ENCODE peak calls at places on chromosomes 16 and 17, in eight cellular contexts. D, J, R, M, S, K, C and Z are unnamed samples.
A peak's percentile ranks its signal among the peaks of the same experiment; 100 is the strongest.

GRCh38 chr17:45734598-45734997 is 49.5 kb upstream of the CRHR1 start:
- DNase-seq in D (no peak), J (no peak), R (no peak), M (no peak), S (no peak), K (no peak), C (no peak), Z (no peak)

GRCh38 chr16:20306401-20306800 is 20.9 kb downstream of the GP2 start:
- DNase-seq in D (no peak), J (no peak), R (no peak), M (no peak), S (no peak), K (no peak), C (no peak), Z (no peak)

GRCh38 chr17:47896672-47897490 is 845 bp downstream of the SP2 start:
- DNase-seq in D (no peak), J (no peak), R (no peak), M (no peak), S (no peak), K (no peak), C (no peak), Z (peak; percentile 7)

GRCh38 chr16:17538942-17539341 is 68.2 kb upstream of the XYLT1 start:
- DNase-seq in D (no peak), J (no peak), R (no peak), M (no peak), S (no peak), K (no peak), C (peak; percentile 39), Z (peak; percentile 72)

GRCh38 chr16:35386619-35387018 is 1927.2 kb downstream of the TP53TG3F start:
- DNase-seq in D (no peak), J (no peak), R (no peak), M (no peak), S (no peak), K (no peak), C (no peak), Z (no peak)

GRCh38 chr16:12002447-12003006 is 26.0 kb downstream of the SNX29 start:
- DNase-seq in D (no peak), J (no peak), R (no peak), M (no peak), S (no peak), K (no peak), C (no peak), Z (peak; percentile 75)

GRCh38 chr17:65627892-65628622 is 66.6 kb upstream of the AXIN2 start:
- DNase-seq in D (no peak), J (no peak), R (peak; percentile 74), M (no peak), S (peak; percentile 20), K (no peak), C (peak; percentile 81), Z (peak; percentile 92)

GRCh38 chr16:89012622-89012995 is 35.6 kb upstream of the CBFA2T3 start:
- DNase-seq in D (no peak), J (no peak), R (no peak), M (no peak), S (no peak), K (no peak), C (no peak), Z (no peak)

GRCh38 chr17:42684929-42685556 is 2.7 kb downstream of the CNTNAP1 start:
- DNase-seq in D (no peak), J (no peak), R (no peak), M (no peak), S (no peak), K (no peak), C (no peak), Z (no peak)

GRCh38 chr17:16456770-16457316 is 35.1 kb downstream of the LRRC75A start:
- DNase-seq in D (no peak), J (no peak), R (no peak), M (no peak), S (no peak), K (no peak), C (no peak), Z (no peak)

GRCh38 chr17:19021622-19022083 is 17.1 kb upstream of the FAM83G start:
- DNase-seq in D (no peak), J (no peak), R (no peak), M (peak; percentile 21), S (no peak), K (peak; percentile 28), C (no peak), Z (no peak)

GRCh38 chr17:37826497-37827115 is 81.7 kb upstream of the HNF1B start:
- DNase-seq in D (no peak), J (no peak), R (no peak), M (no peak), S (no peak), K (no peak), C (no peak), Z (no peak)

GRCh38 chr17:62033317-62033716 is 31.8 kb downstream of the MED13 start:
- DNase-seq in D (no peak), J (no peak), R (no peak), M (no peak), S (no peak), K (no peak), C (no peak), Z (no peak)

GRCh38 chr16:58511933-58512815 is 3.1 kb upstream of the SETD6 start:
- DNase-seq in D (no peak), J (peak; percentile 80), R (peak; percentile 26), M (peak; percentile 81), S (peak; percentile 38), K (peak; percentile 84), C (peak; percentile 47), Z (peak; percentile 55)

GRCh38 chr17:83061586-83061985 is 17.8 kb upstream of the METRNL start:
- DNase-seq in D (no peak), J (no peak), R (no peak), M (no peak), S (no peak), K (no peak), C (no peak), Z (no peak)

GRCh38 chr17:48617515-48618365 is 2.6 kb upstream of the HOXB8 start:
- DNase-seq in D (no peak), J (no peak), R (no peak), M (no peak), S (peak; percentile 29), K (no peak), C (no peak), Z (no peak)

GRCh38 chr17:75454193-75454592 is 2.2 kb upstream of the TMEM94 start:
- DNase-seq in D (no peak), J (no peak), R (peak; percentile 83), M (no peak), S (peak; percentile 31), K (no peak), C (no peak), Z (no peak)

GRCh38 chr17:72049914-72050313 is 70.9 kb upstream of the SOX9 start:
- DNase-seq in D (no peak), J (no peak), R (no peak), M (no peak), S (peak; percentile 23), K (no peak), C (no peak), Z (no peak)

GRCh38 chr17:69639096-69639495 is 224.6 kb downstream of the MAP2K6 start:
- DNase-seq in D (no peak), J (no peak), R (no peak), M (no peak), S (peak; percentile 2), K (no peak), C (no peak), Z (no peak)

GRCh38 chr16:21076186-21076883 is 74.3 kb downstream of the DNAH3 start:
- DNase-seq in D (no peak), J (no peak), R (no peak), M (no peak), S (no peak), K (no peak), C (no peak), Z (no peak)

GRCh38 chr16:65572156-65572555 is 450.3 kb upstream of the CDH11 start:
- DNase-seq in D (no peak), J (no peak), R (peak; percentile 74), M (no peak), S (peak; percentile 62), K (no peak), C (peak; percentile 58), Z (peak; percentile 88)

GRCh38 chr17:27333410-27333980 is 39.6 kb downstream of the WSB1 start:
- DNase-seq in D (no peak), J (no peak), R (no peak), M (no peak), S (no peak), K (no peak), C (no peak), Z (no peak)

GRCh38 chr17:29956225-29956624 is 14.8 kb downstream of the EFCAB5 start:
- DNase-seq in D (no peak), J (no peak), R (no peak), M (no peak), S (no peak), K (no peak), C (no peak), Z (no peak)

GRCh38 chr17:68698761-68699160 is 97.6 kb upstream of the FAM20A start:
- DNase-seq in D (no peak), J (no peak), R (no peak), M (no peak), S (no peak), K (no peak), C (no peak), Z (no peak)

GRCh38 chr16:15757630-15758251 is 99.1 kb downstream of the MYH11 start:
- DNase-seq in D (no peak), J (no peak), R (no peak), M (no peak), S (no peak), K (no peak), C (no peak), Z (no peak)

GRCh38 chr17:82671071-82671470 is 22.8 kb upstream of the WDR45B start:
- DNase-seq in D (no peak), J (no peak), R (no peak), M (no peak), S (no peak), K (no peak), C (no peak), Z (no peak)